ENCODE peak calls at places on chromosomes 13 and 19, in five cellular contexts. R is GM23338, B is HCT116, C is HepG2, J is H1. H is an unnamed sample.

GRCh38 chr13:60170414-60170813 is 6.7 kb upstream of the DIAPH3 start:
- DNase-seq in C (no peak), B (no peak), R (no peak), J (no peak), H (no peak)

GRCh38 chr13:47110141-47110540 is 213.3 kb upstream of the HTR2A start:
- DNase-seq in J (no peak), B (no peak), R (no peak), C (no peak), H (no peak)

GRCh38 chr13:106041445-106041844 is 494.0 kb downstream of the EFNB2 start:
- DNase-seq in R (no peak), J (no peak), B (no peak), C (no peak), H (no peak)

GRCh38 chr13:64551755-64552154 is 2678.4 kb downstream of the PCDH9 start:
- DNase-seq in B (no peak), C (no peak), J (no peak), R (no peak), H (no peak)

GRCh38 chr19:16449330-16449961 is 22.3 kb downstream of the EPS15L1 start:
- DNase-seq in J (no peak), B (no peak), C (no peak), R (no peak), H (no peak)

GRCh38 chr13:44313674-44314073 is 60.0 kb upstream of the SERP2 start:
- DNase-seq in B (peak), J (no peak), R (no peak), C (no peak), H (no peak)

GRCh38 chr19:45492627-45493470 is 4.0 kb downstream of the RTN2 start:
- DNase-seq in R (peak), B (peak), C (peak), J (peak), H (no peak)

GRCh38 chr13:75633285-75633684 is 2.8 kb upstream of the LMO7 start:
- DNase-seq in R (no peak), B (no peak), C (peak), J (no peak), H (no peak)

GRCh38 chr13:44648392-44649117 is 72.4 kb upstream of the TSC22D1 start:
- DNase-seq in C (peak), B (peak), J (no peak), R (peak), H (no peak)

GRCh38 chr13:102550507-102550906 is 46.3 kb upstream of the TPP2 start:
- DNase-seq in C (no peak), B (no peak), J (no peak), R (peak), H (no peak)

GRCh38 chr19:7292950-7293794 is 1.0 kb downstream of the INSR start:
- DNase-seq in J (peak), R (peak), C (peak), B (no peak), H (no peak)

GRCh38 chr13:107803822-107804495 is 411.4 kb downstream of the LIG4 start:
- DNase-seq in J (no peak), R (no peak), C (no peak), B (no peak), H (no peak)

GRCh38 chr13:77084755-77085154 is 57.8 kb upstream of the FBXL3 start:
- DNase-seq in J (no peak), C (no peak), R (no peak), B (no peak), H (no peak)

GRCh38 chr19:49957262-49957915 is 3.6 kb downstream of the SIGLEC11 start:
- DNase-seq in C (no peak), R (no peak), B (no peak), J (no peak), H (no peak)

GRCh38 chr19:48815870-48816501 is 5.2 kb upstream of the BCAT2 start:
- DNase-seq in C (peak), J (no peak), B (no peak), R (peak), H (no peak)

GRCh38 chr19:5240011-5240410 is 100.6 kb downstream of the PTPRS start:
- DNase-seq in J (no peak), C (no peak), B (no peak), R (peak), H (no peak)

GRCh38 chr13:79456051-79456450 is 24.9 kb upstream of the NDFIP2 start:
- DNase-seq in R (no peak), C (no peak), B (no peak), J (no peak), H (no peak)

GRCh38 chr13:69720278-69720983 is 387.2 kb upstream of the ATXN8OS start:
- DNase-seq in B (no peak), J (no peak), C (peak), R (no peak), H (no peak)

GRCh38 chr13:100100115-100100879 is 11.4 kb downstream of the PCCA start:
- DNase-seq in B (no peak), C (peak), J (no peak), R (no peak), H (no peak)

GRCh38 chr19:7633619-7634018 is at the start of gene PCP2:
- DNase-seq in R (no peak), C (no peak), J (no peak), B (no peak), H (no peak)

GRCh38 chr19:28737021-28737525 is 475.9 kb downstream of the UQCRFS1 start:
- DNase-seq in B (no peak), C (peak), J (no peak), R (peak), H (peak)

GRCh38 chr19:18650048-18650435 is 13.2 kb downstream of the KLHL26 start:
- DNase-seq in B (no peak), C (no peak), J (no peak), R (no peak), H (no peak)

GRCh38 chr13:114151031-114151430 is 18.6 kb upstream of the RASA3 start:
- DNase-seq in J (no peak), R (no peak), B (no peak), C (no peak), H (no peak)

GRCh38 chr13:65472336-65472735 is 1757.8 kb downstream of the PCDH9 start:
- DNase-seq in J (no peak), C (no peak), B (no peak), R (no peak), H (peak)

GRCh38 chr19:16066611-16067104 is 9.6 kb upstream of the TPM4 start:
- DNase-seq in B (peak), J (no peak), R (no peak), C (peak), H (no peak)

GRCh38 chr13:113803409-113804016 is 44.5 kb downstream of the TMEM255B start:
- DNase-seq in J (no peak), C (no peak), B (no peak), R (no peak), H (no peak)

GRCh38 chr19:4911786-4912672 is 2.7 kb downstream of the UHRF1 start:
- DNase-seq in J (peak), R (peak), C (peak), B (peak), H (no peak)

GRCh38 chr19:18023596-18024212 is 15.7 kb downstream of the ARRDC2 start:
- DNase-seq in C (no peak), B (no peak), J (no peak), R (no peak), H (peak)

GRCh38 chr13:66264976-66265375 is 965.2 kb downstream of the PCDH9 start:
- DNase-seq in R (no peak), B (no peak), C (no peak), J (no peak), H (no peak)

DNA sequence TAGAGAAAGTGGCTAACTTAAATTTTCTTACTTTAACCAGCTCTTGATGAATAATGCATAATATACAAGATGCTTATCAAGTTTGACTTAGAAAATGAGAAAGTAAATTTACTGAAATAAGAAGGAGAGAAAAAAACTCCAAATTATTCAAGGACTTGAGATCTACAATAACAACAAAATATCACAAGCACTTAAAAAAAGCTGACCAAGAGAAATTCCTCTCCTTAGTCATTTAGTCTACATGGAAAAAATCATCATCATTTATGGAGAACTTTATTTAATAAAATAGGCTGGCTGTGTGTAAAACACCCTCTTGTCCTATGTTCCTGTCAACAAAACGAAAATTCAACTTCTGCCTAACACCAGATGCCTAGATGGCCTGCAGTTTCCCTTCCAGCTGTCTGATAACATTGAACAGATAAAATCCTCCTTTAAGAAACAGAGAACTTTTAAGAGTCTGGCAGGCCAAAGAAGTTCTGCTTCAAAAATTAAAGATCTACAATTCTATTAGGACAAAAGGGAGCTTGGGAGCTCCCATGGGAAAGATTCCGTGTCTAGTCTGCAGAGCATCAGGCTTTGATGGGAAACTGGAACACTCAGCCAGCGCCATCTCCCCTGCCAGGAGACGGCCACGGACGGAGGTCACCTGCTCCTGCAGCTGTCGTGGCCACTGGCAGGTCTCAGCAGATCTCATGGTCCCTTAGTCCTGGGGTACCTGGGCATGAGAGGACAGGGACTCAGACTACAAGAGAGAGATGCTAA is 37.9 kb upstream of the ATP11A start:
- DNase-seq in J (no peak), R (no peak), B (no peak), C (no peak), H (no peak)
- TF ChIP-seq POLR2AphosphoS5 in J (no peak), R (no peak), B (no peak), C (no peak), H (no peak)

GRCh38 chr13:52737451-52737850 is 2.2 kb downstream of the CNMD start:
- DNase-seq in C (no peak), B (no peak), R (no peak), J (no peak), H (no peak)

GRCh38 chr13:52736891-52737290 is 2.7 kb downstream of the CNMD start:
- DNase-seq in B (no peak), R (no peak), C (no peak), J (no peak), H (no peak)

GRCh38 chr13:52737900-52738299 is 1.7 kb downstream of the CNMD start:
- DNase-seq in B (no peak), J (no peak), C (no peak), R (no peak), H (no peak)

GRCh38 chr13:52739468-52740071 is at the start of gene CNMD:
- DNase-seq in B (no peak), C (no peak), R (peak), J (peak), H (no peak)

GRCh38 chr13:52738719-52739467 is 727 bp downstream of the CNMD start:
- DNase-seq in B (no peak), R (peak), J (peak), C (no peak), H (no peak)
- TF ChIP-seq EZH2 in B (no peak), R (no peak), J (no peak), C (no peak), H (no peak)

DNA sequence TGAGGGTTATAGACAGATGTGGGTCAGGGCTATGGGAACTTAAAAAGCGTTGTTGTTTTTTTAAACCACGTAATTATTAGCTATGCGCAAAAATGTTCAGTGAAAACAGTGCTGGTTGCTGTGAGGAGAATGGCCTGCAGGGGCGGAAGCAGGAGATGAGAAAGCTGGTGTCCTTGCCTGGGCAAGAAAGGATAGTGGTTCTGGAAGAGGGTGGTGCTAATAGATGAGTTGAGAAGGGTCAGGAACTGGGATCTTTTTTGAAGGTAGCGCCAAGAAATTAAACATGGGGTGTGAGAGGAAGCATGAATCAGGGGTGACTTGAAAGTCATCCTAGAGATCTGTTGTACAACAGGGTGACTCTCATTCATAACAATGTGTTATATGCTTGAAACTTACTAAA is 4.8 kb upstream of the SMG9 start:
- DNase-seq in B (peak), J (no peak), R (peak), C (peak), H (no peak)
- TF ChIP-seq POLR2AphosphoS5 in B (peak), J (no peak), R (no peak), C (no peak), H (no peak)

GRCh38 chr13:112124100-112124499 is 57.2 kb downstream of the SOX1 start:
- DNase-seq in J (no peak), R (no peak), C (no peak), B (no peak), H (no peak)
- TF ChIP-seq EZH2 in J (no peak), R (no peak), C (no peak), B (no peak), H (no peak)

GRCh38 chr19:14078406-14078805 is 5.8 kb downstream of the MISP3 start:
- DNase-seq in B (no peak), C (no peak), J (no peak), R (no peak), H (no peak)

GRCh38 chr19:14072535-14073231 is at the start of gene MISP3:
- DNase-seq in R (peak), C (no peak), B (no peak), J (no peak), H (no peak)

GRCh38 chr19:14070268-14071050 is 2.1 kb upstream of the MISP3 start:
- DNase-seq in C (no peak), J (no peak), R (no peak), B (no peak), H (no peak)

GRCh38 chr19:14073232-14073924 is 792 bp downstream of the MISP3 start:
- DNase-seq in J (peak), B (no peak), R (peak), C (no peak), H (no peak)

DNA sequence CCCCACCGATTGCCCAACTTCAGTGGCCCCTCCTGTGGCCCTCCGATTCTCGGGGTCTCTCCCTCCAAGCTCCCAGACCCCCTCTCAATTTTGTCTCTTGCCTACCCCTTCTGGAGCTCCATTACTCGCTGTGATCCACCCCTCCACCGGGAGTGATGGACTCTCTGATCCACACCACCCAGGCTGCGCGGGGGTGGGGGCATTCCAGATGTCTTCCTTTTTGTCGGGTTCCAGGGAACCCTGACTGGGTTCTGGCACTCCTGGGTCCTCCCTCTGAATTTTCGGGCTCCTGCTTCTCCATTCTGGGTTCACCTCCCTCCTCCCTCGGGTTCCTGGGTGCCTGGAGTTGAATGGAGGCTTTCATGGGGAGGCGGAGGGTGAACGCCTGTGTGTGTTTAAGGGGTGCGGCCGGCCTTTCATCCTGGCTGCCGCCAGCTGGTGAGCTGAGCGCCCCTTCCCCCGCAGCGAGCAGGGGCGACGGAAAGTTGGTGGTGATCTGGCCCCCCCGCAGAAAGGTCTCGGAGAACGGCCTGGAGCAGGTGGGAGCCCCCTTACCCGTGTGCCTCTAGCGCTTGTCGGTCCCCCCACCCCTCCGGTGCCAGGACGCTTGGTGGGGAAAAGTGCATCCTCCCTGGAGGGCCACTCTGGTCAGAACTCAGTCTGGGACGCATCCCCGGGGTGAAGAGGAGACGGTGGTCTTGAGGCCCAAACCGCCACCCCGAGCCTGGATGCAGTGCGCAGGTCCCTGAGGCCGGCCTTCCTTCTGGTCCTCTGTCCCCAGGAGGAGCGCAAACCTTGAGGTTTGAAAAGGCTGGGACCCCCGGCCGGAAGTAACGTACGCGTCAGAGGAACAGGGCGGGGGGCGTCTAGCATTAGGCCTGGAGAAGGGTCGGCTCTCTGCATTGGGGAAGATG is 1.6 kb downstream of the MISP3 start:
- DNase-seq in B (no peak), C (no peak), J (peak), R (no peak), H (no peak)
- TF ChIP-seq POLR2AphosphoS5 in B (no peak), C (no peak), J (no peak), R (no peak), H (no peak)

DNA sequence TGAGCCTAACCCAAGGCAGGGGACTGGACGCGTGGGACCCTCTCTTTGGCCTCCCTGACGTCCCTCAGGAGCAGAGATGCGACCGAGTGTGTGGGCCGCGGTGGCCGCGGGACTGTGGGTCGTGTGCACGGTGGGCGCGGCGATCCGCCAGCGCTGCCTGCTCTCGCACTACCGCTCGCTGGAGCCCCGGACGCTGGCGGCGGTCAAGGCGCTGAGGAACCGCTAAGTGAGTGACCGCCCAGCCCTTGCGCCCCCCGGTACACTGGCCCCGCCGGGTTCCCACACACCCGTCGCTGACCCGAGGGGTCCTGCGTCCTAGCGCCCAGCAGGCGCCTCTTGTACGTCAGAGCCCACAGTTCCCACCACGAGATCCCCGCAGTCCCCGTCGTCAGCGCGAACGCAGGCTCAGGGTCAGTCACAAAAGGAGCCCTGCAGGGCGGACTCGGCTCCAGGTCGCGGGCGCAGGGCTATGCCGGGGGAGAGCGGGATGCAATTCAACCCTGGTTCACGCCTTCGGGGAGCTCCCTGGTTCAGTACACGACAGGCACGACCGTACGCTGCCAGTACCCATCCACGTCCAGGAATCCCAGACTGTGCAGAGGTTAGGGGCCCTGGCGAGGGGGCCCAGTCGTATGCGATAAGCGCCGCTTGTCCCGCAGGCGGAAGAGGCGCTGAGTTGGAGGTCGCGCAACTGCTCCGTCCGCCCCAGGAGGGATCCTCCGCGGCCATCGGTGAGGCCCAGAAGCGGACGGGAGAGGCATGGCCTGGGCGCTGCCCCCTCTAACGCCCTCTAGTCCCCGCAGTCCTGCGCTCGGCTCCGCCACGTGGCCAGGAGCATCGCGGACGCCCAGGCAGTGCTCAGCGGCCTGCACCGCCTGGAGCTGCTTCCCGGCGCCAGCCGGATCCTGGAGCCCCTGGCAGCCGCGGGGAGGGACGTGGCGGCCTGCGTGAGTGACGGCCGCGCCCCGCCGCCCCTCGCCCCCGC is 3.6 kb upstream of the IFNL2 start:
- DNase-seq in R (peak), J (peak), B (no peak), C (no peak), H (no peak)
- TF ChIP-seq EZH2 in R (peak), J (peak), B (no peak), C (no peak), H (no peak)